ENCODE peak calls at places on chromosomes 2 and 18, in ten cellular contexts. U is GM10248; P is activated T-cell treated with anti-CD3 and anti-CD28 coated beads for 1 hour; C is NCI-H345; B is activated naive CD4-positive, alpha-beta T cell; G is pancreas; I is EL; A is non-pigmented ciliary epithelial cell; Z is GOT3; O is fibroblast of mammary gland. V is an unnamed sample.

GRCh38 chr2:172248381-172249173 is 145.9 kb upstream of the DLX2 start:
- DNase-seq in I (peak; percentile 76), G (no peak), B (no peak), O (peak; percentile 40), Z (no peak), U (no peak), P (no peak), A (no peak), C (no peak), V (peak; percentile 75)

GRCh38 chr2:59604143-59604542 is 949.3 kb downstream of the BCL11A start:
- DNase-seq in B (no peak), I (no peak), U (no peak), C (no peak), P (no peak), A (no peak), O (no peak), G (no peak), Z (no peak), V (no peak)

GRCh38 chr18:23635283-23636040 is 27.2 kb downstream of the ANKRD29 start:
- DNase-seq in C (peak; percentile 41), A (no peak), P (no peak), U (no peak), O (peak; percentile 38), B (no peak), I (no peak), Z (no peak), G (no peak), V (peak; percentile 78)

GRCh38 chr2:113069676-113070605 is 2.2 kb downstream of the IL1F10 start:
- DNase-seq in I (peak; percentile 36), B (no peak), G (no peak), P (no peak), Z (no peak), C (no peak), O (no peak), U (no peak), A (no peak), V (peak; percentile 7)

GRCh38 chr2:154637426-154637825 is 61.1 kb upstream of the KCNJ3 start:
- DNase-seq in U (no peak), I (no peak), O (no peak), A (no peak), G (no peak), C (no peak), B (no peak), P (no peak), Z (no peak), V (no peak)

GRCh38 chr2:63001576-63001975 is 49.1 kb upstream of the OTX1 start:
- DNase-seq in B (no peak), U (no peak), O (no peak), G (no peak), P (no peak), Z (no peak), C (no peak), A (no peak), I (no peak), V (no peak)

GRCh38 chr2:121297217-121297830 is 12.3 kb upstream of the TFCP2L1 start:
- DNase-seq in C (peak; percentile 83), G (no peak), Z (no peak), U (no peak), B (no peak), I (peak; percentile 35), A (no peak), O (peak; percentile 22), P (no peak), V (peak; percentile 38)

GRCh38 chr2:187383043-187383800 is 64.8 kb downstream of the CALCRL start:
- DNase-seq in O (no peak), U (no peak), G (no peak), P (no peak), Z (no peak), B (no peak), I (peak; percentile 2), A (no peak), C (no peak), V (no peak)

GRCh38 chr2:1717129-1717528 is 27.2 kb downstream of the PXDN start:
- DNase-seq in O (no peak), Z (no peak), P (no peak), C (no peak), G (peak; percentile 39), U (no peak), B (no peak), A (no peak), I (no peak), V (peak; percentile 99)

GRCh38 chr2:26758790-26759321 is 5.2 kb upstream of the SLC35F6 start:
- DNase-seq in O (peak; percentile 55), C (no peak), Z (no peak), U (no peak), P (no peak), G (no peak), I (peak; percentile 34), A (no peak), B (no peak), V (peak; percentile 42)

GRCh38 chr2:225766431-225766830 is 366.9 kb downstream of the NYAP2 start:
- DNase-seq in G (no peak), Z (no peak), A (no peak), O (peak; percentile 26), I (no peak), U (no peak), C (no peak), P (no peak), B (no peak), V (no peak)

GRCh38 chr2:217792611-217793527 is 209.9 kb downstream of the TNS1 start:
- DNase-seq in U (no peak), A (no peak), P (no peak), B (no peak), G (no peak), O (peak; percentile 52), I (no peak), C (no peak), Z (no peak), V (no peak)

GRCh38 chr2:211829725-211830124 is 708.9 kb downstream of the ERBB4 start:
- DNase-seq in P (no peak), B (no peak), U (no peak), C (no peak), A (no peak), I (no peak), G (no peak), Z (no peak), O (no peak), V (no peak)

GRCh38 chr2:129911363-129912065 is 68.0 kb upstream of the RAB6C start:
- DNase-seq in I (no peak), B (no peak), P (no peak), A (no peak), Z (no peak), G (no peak), C (no peak), U (no peak), O (no peak), V (no peak)